ENCODE peak calls at places on chromosomes 5 and 9, in nine cellular contexts. B is substantia nigra; Z is HTR-8/SVneo; A is stimulated activated CD4-positive, alpha-beta T cell treated with anti-CD3 and anti-CD28 coated beads, Interleukin-4, amount 100 ng/mL, for 48 hours; S is prostate gland; C is fibroblast of the conjunctiva; G is AG08395; L is HCT116; F is activated naive CD8-positive, alpha-beta T cell treated with anti-CD3 and anti-CD28 coated beads, Interleukin-2, amount 50 U/mL, for 16 hours. O is an unnamed sample.

GRCh38 chr9:129649726-129650679 is 8.1 kb upstream of the ASB6 start:
- DNase-seq in Z (no peak), F (no peak), S (no peak), C (no peak), L (no peak), G (no peak), A (no peak), B (no peak), O (no peak)

GRCh38 chr9:113738898-113739604 is 137.1 kb upstream of the ZNF618 start:
- DNase-seq in G (no peak), Z (no peak), S (no peak), B (no peak), F (no peak), L (no peak), A (no peak), C (no peak), O (peak; percentile 36)

GRCh38 chr5:172771439-172772111 is 580 bp upstream of the DUSP1 start:
- DNase-seq in C (peak; percentile 46), L (no peak), S (no peak), F (no peak), B (no peak), G (no peak), Z (no peak), A (no peak), O (no peak)

GRCh38 chr9:92564479-92564878 is 28.7 kb upstream of the ECM2 start:
- DNase-seq in A (no peak), Z (no peak), B (no peak), S (no peak), L (no peak), C (no peak), G (peak; percentile 24), F (no peak), O (no peak)

GRCh38 chr9:109830587-109830986 is 50.6 kb downstream of the PALM2AKAP2 start:
- DNase-seq in A (no peak), G (no peak), L (no peak), C (no peak), Z (no peak), B (no peak), F (no peak), S (no peak), O (no peak)

GRCh38 chr5:72523960-72524582 is 16.9 kb upstream of the ZNF366 start:
- DNase-seq in A (no peak), L (peak; percentile 67), B (no peak), Z (peak; percentile 45), G (peak; percentile 56), C (peak; percentile 86), S (peak; percentile 46), F (no peak), O (peak; percentile 28)

GRCh38 chr9:114275246-114275994 is 47.5 kb upstream of the ORM1 start:
- DNase-seq in B (no peak), A (no peak), L (no peak), F (no peak), C (no peak), S (no peak), G (no peak), Z (no peak), O (no peak)

GRCh38 chr9:2109066-2109650 is 94.0 kb downstream of the SMARCA2 start:
- DNase-seq in B (no peak), G (peak; percentile 79), Z (no peak), A (no peak), F (no peak), C (no peak), S (no peak), L (no peak), O (no peak)

GRCh38 chr5:150080696-150081435 is 5.5 kb downstream of the CSF1R start:
- DNase-seq in L (no peak), S (no peak), A (no peak), Z (no peak), C (no peak), F (no peak), B (no peak), G (no peak), O (no peak)

GRCh38 chr9:130321539-130321938 is 56.0 kb downstream of the HMCN2 start:
- DNase-seq in F (no peak), L (no peak), C (no peak), B (no peak), A (no peak), Z (no peak), S (no peak), G (no peak), O (no peak)

GRCh38 chr9:1024112-1024511 is 26.0 kb upstream of the DMRT2 start:
- DNase-seq in A (no peak), Z (no peak), G (no peak), B (no peak), S (no peak), L (no peak), F (no peak), C (no peak), O (no peak)

GRCh38 chr5:61884242-61884855 is 421.7 kb upstream of the KIF2A start:
- DNase-seq in Z (no peak), G (no peak), S (no peak), B (no peak), A (no peak), F (no peak), L (no peak), C (no peak), O (no peak)